ENCODE peak calls at places on chromosomes 4 and X, in six cellular contexts. S, V, O, D, C and H are unnamed samples.
A peak's percentile ranks its signal among the peaks of the same experiment; 100 is the strongest.

GRCh38 chr4:149999485-150000074 is 78.7 kb upstream of the DCLK2 start:
- DNase-seq in D (peak; percentile 15), V (no peak), C (peak; percentile 4), O (no peak), S (no peak), H (peak; percentile 44)

GRCh38 chr4:109787807-109788206 is 14.0 kb downstream of the CFI start:
- DNase-seq in V (no peak), D (no peak), O (no peak), S (no peak), C (no peak), H (no peak)

GRCh38 chr4:175560628-175561027 is 251.4 kb downstream of the GPM6A start:
- DNase-seq in O (no peak), S (no peak), D (no peak), C (no peak), V (no peak), H (no peak)

GRCh38 chr4:3291969-3292570 is 751 bp upstream of the RGS12 start:
- DNase-seq in C (peak; percentile 86), O (no peak), V (no peak), S (no peak), D (peak; percentile 64), H (no peak)

GRCh38 chrX:85136409-85136808 is 107.2 kb downstream of the SATL1 start:
- DNase-seq in V (no peak), S (no peak), C (no peak), D (no peak), O (no peak), H (no peak)

GRCh38 chrX:70279081-70279480 is 2.9 kb upstream of the RAB41 start:
- DNase-seq in V (no peak), S (no peak), C (no peak), O (no peak), D (no peak), H (no peak)

GRCh38 chr4:99855677-99856076 is 38.5 kb downstream of the LAMTOR3 start:
- DNase-seq in V (no peak), D (no peak), C (no peak), O (no peak), S (no peak), H (no peak)

GRCh38 chr4:11529625-11530201 is 101.0 kb upstream of the HS3ST1 start:
- DNase-seq in V (no peak), O (no peak), S (no peak), D (no peak), C (no peak), H (no peak)

GRCh38 chrX:112043997-112044396 is 38.6 kb downstream of the TRPC5 start:
- DNase-seq in C (peak; percentile 24), D (peak; percentile 5), S (no peak), V (no peak), O (no peak), H (no peak)

GRCh38 chr4:137609693-137610450 is 77.6 kb upstream of the PCDH18 start:
- DNase-seq in D (no peak), S (no peak), C (no peak), O (no peak), V (no peak), H (no peak)

GRCh38 chr4:170400346-170400745 is 310.6 kb upstream of the AADAT start:
- DNase-seq in S (no peak), V (no peak), D (no peak), C (peak; percentile 3), O (no peak), H (no peak)

GRCh38 chrX:71573591-71573990 is 4.6 kb upstream of the GCNA start:
- DNase-seq in O (no peak), V (no peak), D (no peak), S (no peak), C (no peak), H (no peak)

GRCh38 chr4:87240341-87240740 is 19.9 kb upstream of the KLHL8 start:
- DNase-seq in C (no peak), D (no peak), V (no peak), S (no peak), O (no peak), H (no peak)

GRCh38 chr4:55372259-55372658 is 23.5 kb upstream of the TMEM165 start:
- DNase-seq in V (no peak), S (no peak), D (no peak), C (no peak), O (no peak), H (no peak)

GRCh38 chr4:184807797-184808718 is 17.7 kb downstream of the ACSL1 start:
- DNase-seq in S (no peak), D (no peak), O (no peak), C (peak; percentile 82), V (no peak), H (peak; percentile 65)

GRCh38 chr4:24734511-24734910 is 60.9 kb upstream of the SOD3 start:
- DNase-seq in D (no peak), O (no peak), C (no peak), S (no peak), V (no peak), H (no peak)

GRCh38 chr4:117400039-117400835 is 314.9 kb upstream of the TRAM1L1 start:
- DNase-seq in O (no peak), S (no peak), V (no peak), D (no peak), C (no peak), H (no peak)

GRCh38 chr4:128974203-128974602 is 119.1 kb downstream of the SCLT1 start:
- DNase-seq in S (no peak), V (no peak), D (no peak), C (no peak), O (no peak), H (no peak)